ENCODE peak calls at places on chromosomes 4 and X, in eight cellular contexts. G is fibroblast of lung; Y is astrocyte of the spinal cord; I is colonic mucosa; E is lower lobe of right lung; R is hepatocyte; K is CD8-positive, alpha-beta T cell; S is tibial nerve. T is an unnamed sample.

GRCh38 chr4:10495651-10496050 is 38.4 kb upstream of the ZNF518B start:
- DNase-seq in I (no peak), G (no peak), E (no peak), K (no peak), R (no peak), S (no peak), Y (no peak), T (no peak)

GRCh38 chr4:17690898-17691297 is 76.5 kb downstream of the MED28 start:
- DNase-seq in K (no peak), G (no peak), E (no peak), R (no peak), I (no peak), S (no peak), Y (no peak), T (no peak)

GRCh38 chrX:120664081-120664480 is 34.2 kb upstream of the C1GALT1C1 start:
- DNase-seq in K (no peak), G (peak; percentile 12), S (no peak), I (no peak), E (no peak), R (no peak), Y (peak; percentile 24), T (no peak)

GRCh38 chr4:145956288-145956890 is 17.8 kb upstream of the ZNF827 start:
- DNase-seq in Y (peak; percentile 39), S (peak; percentile 53), E (no peak), R (peak; percentile 64), K (peak; percentile 16), G (peak; percentile 26), I (peak; percentile 50), T (no peak)

GRCh38 chr4:168019019-168019651 is 73.2 kb upstream of the ANXA10 start:
- DNase-seq in Y (peak; percentile 30), G (peak; percentile 30), I (no peak), R (no peak), S (no peak), K (no peak), E (no peak), T (no peak)

GRCh38 chrX:10157545-10157944 is 770 bp downstream of the CLCN4 start:
- DNase-seq in Y (peak; percentile 19), G (peak; percentile 64), R (no peak), S (no peak), K (no peak), E (no peak), I (no peak), T (no peak)

GRCh38 chr4:41185614-41186609 is 28.4 kb downstream of the APBB2 start:
- DNase-seq in E (no peak), K (no peak), R (peak; percentile 30), S (no peak), G (peak; percentile 57), I (no peak), Y (no peak), T (no peak)

GRCh38 chr4:2722033-2722432 is 34.1 kb downstream of the TNIP2 start:
- DNase-seq in K (no peak), S (no peak), I (no peak), Y (no peak), R (no peak), G (no peak), E (no peak), T (no peak)

GRCh38 chr4:184460495-184461285 is 13.7 kb downstream of the IRF2 start:
- DNase-seq in G (no peak), S (no peak), R (no peak), I (no peak), E (no peak), Y (no peak), K (no peak), T (no peak)

GRCh38 chrX:129654652-129655546 is at the start of gene APLN:
- DNase-seq in I (peak; percentile 40), G (peak; percentile 46), Y (peak; percentile 43), S (peak; percentile 15), K (no peak), R (peak; percentile 60), E (peak; percentile 51), T (peak; percentile 77)

GRCh38 chrX:24396930-24397277 is 36.5 kb downstream of the SUPT20HL1 start:
- DNase-seq in E (no peak), S (no peak), K (no peak), R (no peak), G (no peak), I (no peak), Y (no peak), T (no peak)

GRCh38 chr4:1244978-1245471 is 3.9 kb downstream of the CTBP1 start:
- DNase-seq in Y (no peak), S (no peak), I (no peak), R (no peak), G (no peak), K (no peak), E (no peak), T (no peak)

GRCh38 chr4:20017035-20017434 is 234.7 kb upstream of the SLIT2 start:
- DNase-seq in K (no peak), R (no peak), G (peak; percentile 88), E (no peak), I (no peak), S (no peak), Y (peak; percentile 66), T (no peak)

GRCh38 chrX:5823861-5824260 is 404.8 kb downstream of the NLGN4X start:
- DNase-seq in G (no peak), E (no peak), Y (no peak), R (no peak), S (no peak), I (no peak), K (no peak), T (no peak)

GRCh38 chr4:151691639-151692442 is 69.0 kb downstream of the GATB start:
- DNase-seq in R (no peak), Y (no peak), E (no peak), S (peak; percentile 28), G (no peak), I (no peak), K (no peak), T (no peak)

GRCh38 chr4:48665555-48666186 is 114.4 kb downstream of the FRYL start:
- DNase-seq in R (no peak), I (no peak), S (no peak), K (no peak), E (no peak), Y (peak; percentile 50), G (peak; percentile 54), T (no peak)

GRCh38 chr4:48670587-48670986 is 109.5 kb downstream of the FRYL start:
- DNase-seq in Y (no peak), G (no peak), K (no peak), R (no peak), S (no peak), E (no peak), I (no peak), T (no peak)

GRCh38 chr4:48669086-48669485 is 111.0 kb downstream of the FRYL start:
- DNase-seq in Y (no peak), G (no peak), R (no peak), K (no peak), E (no peak), I (no peak), S (no peak), T (no peak)

GRCh38 chr4:48667148-48667547 is 112.9 kb downstream of the FRYL start:
- DNase-seq in S (no peak), Y (no peak), K (no peak), I (no peak), R (no peak), G (no peak), E (no peak), T (no peak)

DNA sequence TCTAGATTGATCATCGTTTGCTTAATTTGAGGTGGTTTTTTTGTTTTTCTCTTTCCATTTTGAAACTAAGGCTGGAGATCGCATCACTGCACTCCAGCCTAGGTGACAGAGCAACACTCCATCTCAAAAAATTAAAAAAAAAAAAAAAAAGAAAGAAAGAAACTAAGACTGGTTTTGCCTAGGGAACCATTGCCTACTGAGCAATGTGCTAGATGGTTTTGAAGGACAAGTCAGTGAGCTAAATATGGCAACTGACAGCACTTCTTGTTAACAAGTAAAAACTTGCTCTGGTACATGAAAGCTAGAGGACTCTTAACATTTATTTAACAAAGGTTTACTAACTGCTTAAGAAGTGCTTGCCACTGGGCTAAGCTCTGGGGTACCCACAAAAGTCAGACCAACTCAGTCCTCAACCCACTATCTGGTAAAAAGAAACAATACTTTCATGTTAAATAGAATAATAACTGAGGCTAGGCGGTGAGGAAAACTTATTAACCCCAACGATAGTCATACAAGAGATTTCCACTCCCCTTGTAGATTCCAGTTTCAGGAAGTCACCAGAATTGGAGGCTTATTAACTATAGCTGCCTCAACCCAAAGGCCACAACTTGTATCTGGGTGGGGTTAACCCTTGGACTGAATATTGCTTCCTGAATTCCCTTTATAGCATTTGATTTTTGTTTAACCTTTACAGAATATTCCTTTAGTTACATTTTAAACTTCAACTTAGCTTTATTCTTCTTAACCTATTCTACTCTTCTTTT is 111.6 kb downstream of the FRYL start:
- DNase-seq in S (no peak), R (peak; percentile 27), E (no peak), Y (no peak), I (peak; percentile 63), G (no peak), K (no peak), T (no peak)
- H3K4me3 ChIP-seq in S (no peak overlapping the region), R (no peak overlapping the region), E (no peak overlapping the region), Y (no peak overlapping the region), I (no peak overlapping the region), G (no peak overlapping the region), K (no peak overlapping the region), T (no peak overlapping the region)

GRCh38 chrX:15600745-15601144 is at the start of gene ACE2:
- DNase-seq in E (no peak), G (no peak), R (no peak), Y (no peak), I (no peak), S (no peak), K (no peak), T (no peak)
- H3K4me3 ChIP-seq in E (no peak within 1 kb of the TSS), G (no peak within 1 kb of the TSS), R (no peak within 1 kb of the TSS), Y (no peak within 1 kb of the TSS), I (no peak within 1 kb of the TSS), S (no peak within 1 kb of the TSS), K (no peak within 1 kb of the TSS), T (no peak within 1 kb of the TSS)

GRCh38 chrX:3697220-3697684 is 16.2 kb downstream of the PRKX start:
- DNase-seq in Y (no peak), S (no peak), K (no peak), E (no peak), G (no peak), R (no peak), I (no peak), T (no peak)

GRCh38 chrX:3697701-3698279 is 15.7 kb downstream of the PRKX start:
- DNase-seq in K (no peak), G (peak; percentile 78), Y (peak; percentile 86), E (no peak), R (peak; percentile 18), S (peak; percentile 41), I (no peak), T (no peak)

DNA sequence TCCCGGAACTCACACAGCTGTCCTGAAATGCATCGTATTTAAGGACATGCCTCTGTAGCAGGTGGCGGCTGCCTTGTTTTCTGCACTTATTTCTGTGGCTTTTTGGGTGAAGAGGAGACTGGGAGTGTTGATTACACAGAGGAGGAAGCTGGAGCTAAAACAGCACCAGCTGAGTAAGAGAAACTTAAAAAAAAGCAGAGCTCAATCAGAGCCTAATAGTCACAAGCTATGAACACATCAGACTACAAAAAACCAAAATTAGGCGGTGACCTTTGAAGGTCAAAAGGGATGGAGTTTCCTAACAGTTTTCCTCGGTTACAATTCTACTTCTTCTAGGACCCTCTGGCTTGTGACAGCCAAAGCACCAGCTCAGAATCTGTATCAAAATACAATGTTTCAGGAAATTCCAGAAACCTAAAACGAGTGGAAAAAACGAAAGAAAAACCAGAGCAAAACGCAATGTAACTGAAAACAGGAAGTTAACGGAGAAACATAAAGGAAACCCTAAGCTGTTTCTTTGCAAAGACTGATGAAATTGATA is 13.5 kb downstream of the PRKX start:
- DNase-seq in Y (no peak), E (no peak), R (no peak), S (no peak), I (no peak), G (no peak), K (no peak), T (no peak)
- H3K4me3 ChIP-seq in Y (peak overlapping the region; percentile 21), E (peak overlapping the region; percentile 41), R (no peak overlapping the region), S (peak overlapping the region; percentile 12), I (peak overlapping the region; percentile 3), G (peak overlapping the region; percentile 43), K (peak overlapping the region; percentile 47), T (peak overlapping the region; percentile 18)

GRCh38 chr4:153471691-153472080 is 5.5 kb downstream of the TMEM131L start:
- DNase-seq in E (no peak), G (no peak), I (no peak), K (no peak), Y (no peak), S (no peak), R (no peak), T (no peak)
- H3K4me3 ChIP-seq in E (no peak overlapping the region), G (no peak overlapping the region), I (no peak overlapping the region), K (peak overlapping the region; percentile 64), Y (no peak overlapping the region), S (no peak overlapping the region), R (no peak overlapping the region), T (no peak overlapping the region)